ENCODE peak calls at places on chromosomes 11 and 22, in six cellular contexts. D is AG09309; P is hepatocyte; M is choroid plexus epithelial cell; H is CD8-positive, alpha-beta T cell; S is right lobe of liver. V is an unnamed sample.

GRCh38 chr11:95498731-95499396 is 267.9 kb upstream of the SESN3 start:
- DNase-seq in D (no peak), H (no peak), M (no peak), P (no peak), S (no peak), V (no peak)

GRCh38 chr11:78649361-78650215 is 74.9 kb upstream of the NARS2 start:
- DNase-seq in M (no peak), S (no peak), P (no peak), D (no peak), H (no peak), V (no peak)

GRCh38 chr11:128517457-128518230 is 69.7 kb downstream of the ETS1 start:
- DNase-seq in D (peak), P (no peak), S (no peak), H (no peak), M (peak), V (no peak)

GRCh38 chr22:19423906-19424500 is 7.5 kb downstream of the HIRA start:
- DNase-seq in S (peak), D (no peak), M (no peak), H (no peak), P (no peak), V (no peak)

GRCh38 chr11:17894929-17895658 is 117.8 kb downstream of the SERGEF start:
- DNase-seq in D (no peak), M (peak), P (no peak), H (no peak), S (no peak), V (no peak)

GRCh38 chr11:60844045-60844869 is 2.3 kb downstream of the CCDC86 start:
- DNase-seq in H (no peak), P (no peak), D (no peak), M (peak), S (no peak), V (no peak)

GRCh38 chr11:86245369-86246292 is 1.1 kb downstream of the EED start:
- DNase-seq in M (peak), S (peak), P (peak), H (no peak), D (no peak), V (peak)

GRCh38 chr11:60918941-60919275 is 5.0 kb downstream of the TMEM109 start:
- DNase-seq in S (no peak), H (no peak), M (peak), D (no peak), P (no peak), V (no peak)

GRCh38 chr11:62149986-62150886 is 26.4 kb downstream of the INCENP start:
- DNase-seq in M (no peak), D (no peak), P (no peak), H (no peak), S (no peak), V (no peak)

GRCh38 chr22:49396817-49397216 is 430.9 kb downstream of the BRD1 start:
- DNase-seq in M (peak), S (no peak), H (no peak), D (no peak), P (no peak), V (no peak)

GRCh38 chr11:8087185-8087584 is 6.2 kb downstream of the TUB start:
- DNase-seq in M (no peak), D (no peak), H (no peak), S (no peak), P (no peak), V (no peak)

GRCh38 chr11:2317354-2318050 is 15.7 kb downstream of the TSPAN32 start:
- DNase-seq in D (no peak), H (no peak), M (no peak), S (no peak), P (no peak), V (no peak)

GRCh38 chr22:37204045-37204655 is 8.1 kb downstream of the SSTR3 start:
- DNase-seq in H (no peak), D (no peak), M (no peak), S (no peak), P (no peak), V (no peak)

GRCh38 chr11:19018901-19019300 is 41.6 kb downstream of the MRGPRX2 start:
- DNase-seq in H (no peak), M (no peak), P (peak), D (no peak), S (no peak), V (peak)

DNA sequence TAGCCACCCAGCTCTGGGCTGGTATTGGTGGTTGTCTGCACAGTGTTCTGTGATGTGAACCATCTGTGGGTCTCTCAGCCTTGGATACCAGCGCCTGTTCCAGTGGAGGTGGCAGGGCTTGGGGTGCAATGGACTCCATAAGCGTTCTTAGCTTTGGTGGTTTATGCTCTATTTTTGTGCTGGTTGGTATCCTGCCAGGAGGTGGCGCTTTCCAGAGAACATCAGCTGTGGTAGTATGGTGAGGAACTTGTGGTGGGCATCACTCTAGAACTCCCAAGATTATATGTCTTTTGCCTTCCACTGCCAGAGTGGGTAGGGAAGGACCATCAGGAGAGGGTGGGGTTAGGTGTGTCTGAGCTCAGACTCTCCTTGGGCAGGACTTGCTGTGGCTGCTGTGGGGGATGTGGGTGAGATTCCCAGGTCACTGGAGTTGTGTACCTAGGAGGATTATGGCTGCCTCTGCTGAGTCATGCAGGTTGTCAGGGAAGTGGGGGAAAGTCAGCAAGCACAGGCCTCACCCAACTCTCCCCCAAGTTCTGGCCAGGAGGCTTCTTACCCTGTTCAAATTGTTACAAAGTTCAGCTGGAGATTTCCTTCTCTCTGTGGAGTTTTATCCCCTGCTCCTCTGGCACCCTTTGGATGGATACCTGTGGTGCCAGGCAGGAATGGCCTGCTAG is 47.2 kb downstream of the MRGPRX2 start:
- DNase-seq in D (no peak), M (no peak), H (no peak), S (no peak), P (peak), V (peak)
- TF ChIP-seq CTCF in D (no peak), M (no peak), H (no peak), S (no peak), P (no peak), V (no peak)

GRCh38 chr11:10632483-10632882 is 61.1 kb downstream of the IRAG1 start:
- DNase-seq in P (no peak), S (no peak), D (no peak), M (no peak), H (no peak), V (no peak)

GRCh38 chr11:10634407-10634806 is 59.1 kb downstream of the IRAG1 start:
- DNase-seq in S (no peak), D (no peak), M (no peak), P (no peak), H (no peak), V (no peak)

GRCh38 chr11:10631761-10632160 is 61.8 kb downstream of the IRAG1 start:
- DNase-seq in H (no peak), M (no peak), P (no peak), S (no peak), D (no peak), V (no peak)

GRCh38 chr11:10629431-10630002 is 61.1 kb upstream of the LYVE1 start:
- DNase-seq in S (no peak), M (no peak), H (no peak), P (no peak), D (no peak), V (no peak)

GRCh38 chr11:10633261-10633660 is 60.3 kb downstream of the IRAG1 start:
- DNase-seq in P (no peak), D (no peak), H (no peak), M (no peak), S (no peak), V (peak)
- TF ChIP-seq CTCF in P (no peak), D (no peak), H (no peak), M (no peak), S (no peak), V (no peak)

GRCh38 chr11:36333897-36334296 is 37.8 kb downstream of the PRR5L start:
- DNase-seq in H (no peak), D (no peak), M (peak), P (no peak), S (no peak), V (peak)

GRCh38 chr11:36328956-36329673 is 33.0 kb downstream of the PRR5L start:
- DNase-seq in D (no peak), M (no peak), H (no peak), P (no peak), S (no peak), V (no peak)

DNA sequence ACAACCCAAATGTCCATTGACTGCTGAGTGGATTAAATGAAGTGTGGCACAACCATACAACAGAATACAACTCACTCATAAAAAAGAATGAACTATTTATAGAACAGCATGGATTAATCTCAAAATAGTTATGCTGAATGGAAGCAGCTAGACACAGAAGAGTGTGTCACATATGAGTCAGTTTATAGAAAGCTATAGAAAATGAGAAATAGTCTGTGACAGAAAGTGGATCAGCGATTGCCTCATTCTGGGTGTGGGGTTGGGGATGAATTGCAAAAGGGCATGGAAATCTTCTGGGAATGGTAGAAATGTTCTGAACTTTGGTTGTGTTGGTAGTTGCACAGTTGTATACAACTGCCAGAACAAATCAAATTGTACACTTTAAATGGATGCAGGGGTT is 37.4 kb downstream of the PRR5L start:
- DNase-seq in M (peak), H (no peak), P (no peak), S (no peak), D (no peak), V (peak)
- TF ChIP-seq CTCF in M (no peak), H (no peak), P (no peak), S (no peak), D (no peak), V (no peak)

GRCh38 chr11:108289699-108290098 is 66.8 kb downstream of the ATM start:
- DNase-seq in H (no peak), D (no peak), P (no peak), M (no peak), S (no peak), V (no peak)
- TF ChIP-seq CTCF in H (no peak), D (no peak), P (no peak), M (no peak), S (no peak), V (no peak)